ENCODE peak calls at places on chromosomes 1 and 21, in four cellular contexts. One of them, this sample, is unnamed.

GRCh38 chr1:17775796-17776195 is 20.7 kb downstream of the ACTL8 start:
- DNase-seq in GM12878: no peak
- DNase-seq in K562: no peak
- DNase-seq in HepG2: no peak
- DNase-seq in this sample: no peak

GRCh38 chr1:154316704-154317103 is 4.2 kb upstream of the AQP10 start:
- DNase-seq in GM12878: no peak
- DNase-seq in HepG2: no peak
- DNase-seq in K562: no peak
- DNase-seq in this sample: no peak

GRCh38 chr1:233394860-233395717 is 67.6 kb downstream of the MAP3K21 start:
- DNase-seq in HepG2: peak
- DNase-seq in GM12878: no peak
- DNase-seq in K562: peak
- DNase-seq in this sample: peak

GRCh38 chr1:185745165-185745564 is 11.0 kb downstream of the HMCN1 start:
- DNase-seq in HepG2: no peak
- DNase-seq in K562: no peak
- DNase-seq in GM12878: no peak
- DNase-seq in this sample: no peak

GRCh38 chr1:67741121-67741520 is 56.1 kb downstream of the GADD45A start:
- DNase-seq in K562: no peak
- DNase-seq in GM12878: no peak
- DNase-seq in HepG2: no peak
- DNase-seq in this sample: no peak

GRCh38 chr1:14106679-14107313 is 406.8 kb downstream of the PRDM2 start:
- DNase-seq in GM12878: no peak
- DNase-seq in HepG2: no peak
- DNase-seq in K562: no peak
- DNase-seq in this sample: no peak

GRCh38 chr1:119160851-119161250 is 20.4 kb upstream of the WARS2 start:
- DNase-seq in HepG2: no peak
- DNase-seq in GM12878: no peak
- DNase-seq in K562: peak
- DNase-seq in this sample: no peak

GRCh38 chr1:84972377-84972987 is 24.4 kb downstream of the MCOLN2 start:
- DNase-seq in HepG2: no peak
- DNase-seq in K562: no peak
- DNase-seq in GM12878: no peak
- DNase-seq in this sample: no peak

GRCh38 chr1:3127738-3128137 is 58.7 kb downstream of the PRDM16 start:
- DNase-seq in HepG2: no peak
- DNase-seq in K562: no peak
- DNase-seq in GM12878: no peak
- DNase-seq in this sample: no peak

GRCh38 chr1:162942903-162943567 is 82.1 kb upstream of the CCDC190 start:
- DNase-seq in K562: no peak
- DNase-seq in GM12878: no peak
- DNase-seq in HepG2: no peak
- DNase-seq in this sample: no peak

GRCh38 chr21:33978585-33978984 is 63.0 kb upstream of the ATP5PO start:
- DNase-seq in GM12878: no peak
- DNase-seq in K562: no peak
- DNase-seq in HepG2: no peak
- DNase-seq in this sample: no peak

GRCh38 chr1:206001476-206001888 is 1.7 kb downstream of the RAB7B start:
- DNase-seq in HepG2: no peak
- DNase-seq in K562: peak
- DNase-seq in GM12878: no peak
- DNase-seq in this sample: no peak

GRCh38 chr1:168301664-168302320 is 21.1 kb downstream of the TBX19 start:
- DNase-seq in GM12878: no peak
- DNase-seq in K562: no peak
- DNase-seq in HepG2: peak
- DNase-seq in this sample: no peak

GRCh38 chr1:169484683-169485426 is 889 bp downstream of the SLC19A2 start:
- DNase-seq in K562: no peak
- DNase-seq in GM12878: no peak
- DNase-seq in HepG2: peak
- DNase-seq in this sample: peak

GRCh38 chr1:190124068-190124467 is 353.6 kb downstream of the BRINP3 start:
- DNase-seq in K562: no peak
- DNase-seq in GM12878: no peak
- DNase-seq in HepG2: no peak
- DNase-seq in this sample: no peak

GRCh38 chr1:230099435-230099834 is 32.4 kb downstream of the GALNT2 start:
- DNase-seq in K562: no peak
- DNase-seq in HepG2: no peak
- DNase-seq in GM12878: no peak
- DNase-seq in this sample: no peak

GRCh38 chr1:41741244-41741643 is 177.5 kb downstream of the HIVEP3 start:
- DNase-seq in GM12878: no peak
- DNase-seq in K562: no peak
- DNase-seq in HepG2: no peak
- DNase-seq in this sample: no peak

GRCh38 chr1:71656902-71657301 is 576.1 kb upstream of the ZRANB2 start:
- DNase-seq in GM12878: no peak
- DNase-seq in K562: no peak
- DNase-seq in HepG2: no peak
- DNase-seq in this sample: no peak

GRCh38 chr1:64437453-64437852 is 32.5 kb upstream of the CACHD1 start:
- DNase-seq in GM12878: no peak
- DNase-seq in K562: no peak
- DNase-seq in HepG2: no peak
- DNase-seq in this sample: no peak

GRCh38 chr1:32786856-32787255 is 30.3 kb downstream of the YARS1 start:
- DNase-seq in GM12878: no peak
- DNase-seq in K562: no peak
- DNase-seq in HepG2: peak
- DNase-seq in this sample: no peak

GRCh38 chr1:74937176-74937575 is 197.0 kb upstream of the LHX8 start:
- DNase-seq in HepG2: no peak
- DNase-seq in GM12878: no peak
- DNase-seq in K562: no peak
- DNase-seq in this sample: no peak

GRCh38 chr1:1299686-1300351 is 7.9 kb downstream of the ACAP3 start:
- DNase-seq in HepG2: no peak
- DNase-seq in K562: no peak
- DNase-seq in GM12878: no peak
- DNase-seq in this sample: no peak

GRCh38 chr1:37949524-37950152 is 2.8 kb upstream of the INPP5B start:
- DNase-seq in GM12878: no peak
- DNase-seq in HepG2: no peak
- DNase-seq in K562: no peak
- DNase-seq in this sample: no peak

GRCh38 chr1:197302775-197303174 is 34.7 kb downstream of the CRB1 start:
- DNase-seq in HepG2: no peak
- DNase-seq in GM12878: no peak
- DNase-seq in K562: no peak
- DNase-seq in this sample: no peak

GRCh38 chr1:63068626-63069025 is 253.7 kb upstream of the FOXD3 start:
- DNase-seq in HepG2: no peak
- DNase-seq in K562: no peak
- DNase-seq in GM12878: no peak
- DNase-seq in this sample: no peak

GRCh38 chr1:31699341-31699891 is 4.4 kb downstream of the COL16A1 start:
- DNase-seq in K562: no peak
- DNase-seq in HepG2: no peak
- DNase-seq in GM12878: peak
- DNase-seq in this sample: peak

GRCh38 chr1:173245892-173246291 is 38.8 kb upstream of the TNFSF4 start:
- DNase-seq in HepG2: no peak
- DNase-seq in K562: no peak
- DNase-seq in GM12878: no peak
- DNase-seq in this sample: no peak

GRCh38 chr1:229318056-229318455 is 24.8 kb downstream of the CCSAP start:
- DNase-seq in HepG2: no peak
- DNase-seq in GM12878: no peak
- DNase-seq in K562: no peak
- DNase-seq in this sample: no peak

GRCh38 chr1:230091473-230092231 is 24.6 kb downstream of the GALNT2 start:
- DNase-seq in HepG2: no peak
- DNase-seq in K562: no peak
- DNase-seq in GM12878: no peak
- DNase-seq in this sample: no peak

GRCh38 chr1:156801409-156802121 is 15.1 kb downstream of the SH2D2A start:
- DNase-seq in GM12878: no peak
- DNase-seq in HepG2: no peak
- DNase-seq in K562: no peak
- DNase-seq in this sample: peak

GRCh38 chr1:206958154-206958553 is 11.9 kb upstream of the PIGR start:
- DNase-seq in HepG2: no peak
- DNase-seq in K562: no peak
- DNase-seq in GM12878: no peak
- DNase-seq in this sample: no peak

GRCh38 chr1:22591576-22591975 is 28.3 kb downstream of the EPHA8 start:
- DNase-seq in HepG2: no peak
- DNase-seq in K562: no peak
- DNase-seq in GM12878: no peak
- DNase-seq in this sample: no peak

GRCh38 chr1:203202431-203203245 is 16.1 kb upstream of the CHI3L1 start:
- DNase-seq in K562: no peak
- DNase-seq in HepG2: no peak
- DNase-seq in GM12878: no peak
- DNase-seq in this sample: no peak

GRCh38 chr1:65002508-65003315 is 36.4 kb upstream of the JAK1 start:
- DNase-seq in K562: no peak
- DNase-seq in HepG2: no peak
- DNase-seq in GM12878: no peak
- DNase-seq in this sample: no peak

GRCh38 chr1:169003864-169004516 is 102.5 kb upstream of the ATP1B1 start:
- DNase-seq in GM12878: no peak
- DNase-seq in K562: no peak
- DNase-seq in HepG2: no peak
- DNase-seq in this sample: no peak

GRCh38 chr1:66450043-66450514 is 83.9 kb upstream of the SGIP1 start:
- DNase-seq in GM12878: no peak
- DNase-seq in K562: no peak
- DNase-seq in HepG2: no peak
- DNase-seq in this sample: peak

GRCh38 chr1:12591267-12591938 is 26.6 kb downstream of the DHRS3 start:
- DNase-seq in HepG2: no peak
- DNase-seq in K562: no peak
- DNase-seq in GM12878: no peak
- DNase-seq in this sample: no peak

GRCh38 chr1:1364266-1364665 is 5.9 kb upstream of the MXRA8 start:
- DNase-seq in K562: no peak
- DNase-seq in GM12878: no peak
- DNase-seq in HepG2: no peak
- DNase-seq in this sample: no peak

GRCh38 chr1:214688891-214689290 is 85.9 kb downstream of the CENPF start:
- DNase-seq in GM12878: no peak
- DNase-seq in HepG2: no peak
- DNase-seq in K562: no peak
- DNase-seq in this sample: no peak

GRCh38 chr1:155455588-155456195 is 106.9 kb downstream of the ASH1L start:
- DNase-seq in GM12878: no peak
- DNase-seq in K562: no peak
- DNase-seq in HepG2: no peak
- DNase-seq in this sample: peak
- TF ChIP-seq NFIC in GM12878: no peak
- TF ChIP-seq NFIC in K562: no peak
- TF ChIP-seq NFIC in HepG2: no peak
- TF ChIP-seq NFIC in this sample: peak

GRCh38 chr1:238954865-238955264 is 431.5 kb upstream of the CHRM3 start:
- DNase-seq in K562: no peak
- DNase-seq in HepG2: no peak
- DNase-seq in GM12878: no peak
- DNase-seq in this sample: no peak

GRCh38 chr1:238951809-238952208 is 434.6 kb upstream of the CHRM3 start:
- DNase-seq in K562: no peak
- DNase-seq in HepG2: no peak
- DNase-seq in GM12878: no peak
- DNase-seq in this sample: peak

GRCh38 chr1:238950786-238951185 is 435.6 kb upstream of the CHRM3 start:
- DNase-seq in HepG2: no peak
- DNase-seq in K562: no peak
- DNase-seq in GM12878: no peak
- DNase-seq in this sample: no peak

GRCh38 chr1:238955934-238956333 is 430.4 kb upstream of the CHRM3 start:
- DNase-seq in HepG2: no peak
- DNase-seq in GM12878: no peak
- DNase-seq in K562: no peak
- DNase-seq in this sample: peak

GRCh38 chr1:238953448-238953847 is 432.9 kb upstream of the CHRM3 start:
- DNase-seq in K562: no peak
- DNase-seq in GM12878: no peak
- DNase-seq in HepG2: no peak
- DNase-seq in this sample: no peak
- TF ChIP-seq NFIC in K562: no peak
- TF ChIP-seq NFIC in GM12878: no peak
- TF ChIP-seq NFIC in HepG2: no peak
- TF ChIP-seq NFIC in this sample: no peak

GRCh38 chr1:52569333-52570265 is 16.7 kb upstream of the TUT4 start:
- DNase-seq in GM12878: no peak
- DNase-seq in HepG2: no peak
- DNase-seq in K562: no peak
- DNase-seq in this sample: no peak

GRCh38 chr1:52571783-52572182 is 18.9 kb upstream of the TUT4 start:
- DNase-seq in K562: peak
- DNase-seq in HepG2: peak
- DNase-seq in GM12878: no peak
- DNase-seq in this sample: no peak

GRCh38 chr1:52572387-52572786 is 19.5 kb upstream of the TUT4 start:
- DNase-seq in GM12878: no peak
- DNase-seq in K562: no peak
- DNase-seq in HepG2: no peak
- DNase-seq in this sample: no peak

GRCh38 chr1:52562766-52563165 is 9.9 kb upstream of the TUT4 start:
- DNase-seq in K562: no peak
- DNase-seq in GM12878: no peak
- DNase-seq in HepG2: no peak
- DNase-seq in this sample: no peak

GRCh38 chr1:52567943-52568342 is 15.1 kb upstream of the TUT4 start:
- DNase-seq in K562: no peak
- DNase-seq in GM12878: no peak
- DNase-seq in HepG2: no peak
- DNase-seq in this sample: no peak
- TF ChIP-seq NFIC in K562: no peak
- TF ChIP-seq NFIC in GM12878: no peak
- TF ChIP-seq NFIC in HepG2: no peak
- TF ChIP-seq NFIC in this sample: no peak

GRCh38 chr1:24155011-24155782 is 12.3 kb upstream of the IL22RA1 start:
- DNase-seq in K562: peak
- DNase-seq in HepG2: peak
- DNase-seq in GM12878: peak
- DNase-seq in this sample: peak
- TF ChIP-seq NFIC in K562: no peak
- TF ChIP-seq NFIC in HepG2: no peak
- TF ChIP-seq NFIC in GM12878: peak
- TF ChIP-seq NFIC in this sample: no peak

This sample was measured in SK-N-SH.